ENCODE peak calls at places on chromosome 2, in five cellular contexts. Y is heart right ventricle, G is right atrium auricular region, Z is HCT116, Q is K562. O is an unnamed sample.

GRCh38 chr2:225274751-225275150 is 124.8 kb upstream of the NYAP2 start:
- DNase-seq in Y (no peak), G (no peak), Z (no peak), Q (no peak), O (no peak)

GRCh38 chr2:48707466-48707865 is 48.1 kb downstream of the LHCGR start:
- DNase-seq in Y (no peak), G (no peak), Z (no peak), Q (no peak), O (no peak)

GRCh38 chr2:75764611-75765010 is 53.9 kb upstream of the GCFC2 start:
- DNase-seq in Y (no peak), G (no peak), Z (no peak), Q (no peak), O (no peak)

GRCh38 chr2:46299365-46300263 is 2.4 kb downstream of the EPAS1 start:
- DNase-seq in Y (peak), G (peak), Z (no peak), Q (peak), O (peak)

GRCh38 chr2:23418056-23418455 is 33.1 kb downstream of the KLHL29 start:
- DNase-seq in Y (no peak), G (no peak), Z (no peak), Q (no peak), O (peak)

GRCh38 chr2:136025057-136025973 is 39.9 kb upstream of the DARS1 start:
- DNase-seq in Y (peak), G (peak), Z (peak), Q (peak), O (no peak)

GRCh38 chr2:46850742-46851141 is 64.9 kb downstream of the MCFD2 start:
- DNase-seq in Y (no peak), G (no peak), Z (no peak), Q (no peak), O (no peak)

GRCh38 chr2:23436346-23437099 is 51.5 kb downstream of the KLHL29 start:
- DNase-seq in Y (no peak), G (no peak), Z (no peak), Q (no peak), O (peak)

GRCh38 chr2:5915926-5916325 is 223.7 kb downstream of the SOX11 start:
- DNase-seq in Y (no peak), G (no peak), Z (no peak), Q (no peak), O (no peak)

GRCh38 chr2:69139778-69140177 is 126.8 kb downstream of the ANTXR1 start:
- DNase-seq in Y (no peak), G (no peak), Z (no peak), Q (no peak), O (no peak)

GRCh38 chr2:21326152-21326551 is 202.4 kb downstream of the TDRD15 start:
- DNase-seq in Y (no peak), G (no peak), Z (no peak), Q (no peak), O (no peak)

GRCh38 chr2:176281267-176281666 is 12.0 kb downstream of the MTX2 start:
- DNase-seq in Y (no peak), G (no peak), Z (no peak), Q (no peak), O (no peak)

GRCh38 chr2:88751770-88752169 is 60.3 kb downstream of the RPIA start:
- DNase-seq in Y (no peak), G (no peak), Z (no peak), Q (no peak), O (no peak)

GRCh38 chr2:235765181-235765820 is 271.5 kb downstream of the AGAP1 start:
- DNase-seq in Y (no peak), G (no peak), Z (peak), Q (peak), O (no peak)

GRCh38 chr2:108446703-108447102 is 2.3 kb upstream of the GCC2 start:
- DNase-seq in Y (no peak), G (no peak), Z (no peak), Q (no peak), O (no peak)

GRCh38 chr2:15670981-15671380 is 79.3 kb downstream of the DDX1 start:
- DNase-seq in Y (no peak), G (no peak), Z (no peak), Q (no peak), O (no peak)

O was measured in lower leg skin.